ENCODE peak calls at places on chromosome 14, in four cellular contexts. V is IMR-90, G is ovary, H is HAP-1. P is an unnamed sample. For H3K36me3, the result is how much of the 10 kb centered on the place peaks cover.

GRCh38 chr14:97848351-97848980 is 1051.3 kb downstream of the VRK1 start:
- DNase-seq in H (no peak), G (no peak), V (no peak), P (no peak)

GRCh38 chr14:20866963-20867362 is 24.2 kb upstream of the RNASE3 start:
- DNase-seq in V (no peak), G (no peak), H (peak), P (no peak)

GRCh38 chr14:95222151-95222631 is 64.9 kb upstream of the DICER1 start:
- DNase-seq in G (no peak), V (peak), H (no peak), P (no peak)

GRCh38 chr14:21987937-21988336 is 314.3 kb upstream of the OR4E1 start:
- DNase-seq in H (peak), V (peak), G (no peak), P (no peak)

GRCh38 chr14:65958664-65959562 is 527.3 kb upstream of the CCDC196 start:
- DNase-seq in H (no peak), G (no peak), V (peak), P (no peak)

GRCh38 chr14:33184587-33184986 is 245.9 kb downstream of the NPAS3 start:
- DNase-seq in G (no peak), V (no peak), H (no peak), P (no peak)

GRCh38 chr14:64880382-64881121 is 845 bp upstream of the SPTB start:
- DNase-seq in G (no peak), H (peak), V (no peak), P (peak)

GRCh38 chr14:69355955-69356321 is 42.2 kb downstream of the ERH start:
- DNase-seq in H (no peak), G (no peak), V (peak), P (no peak)

GRCh38 chr14:103128631-103129300 is 5.5 kb downstream of the TNFAIP2 start:
- DNase-seq in V (no peak), H (no peak), G (no peak), P (peak)

GRCh38 chr14:23442721-23443356 is 7.4 kb upstream of the MYH7 start:
- DNase-seq in H (no peak), V (no peak), G (no peak), P (no peak)

GRCh38 chr14:62289471-62289870 is 527.3 kb downstream of the SNAPC1 start:
- DNase-seq in H (no peak), G (no peak), V (peak), P (no peak)

GRCh38 chr14:54211562-54212308 is 185.1 kb upstream of the CDKN3 start:
- DNase-seq in H (no peak), G (no peak), V (peak), P (peak)

GRCh38 chr14:76098916-76099675 is 52.6 kb upstream of the GPATCH2L start:
- DNase-seq in H (no peak), V (no peak), G (no peak), P (no peak)
- H3K36me3 ChIP-seq in H (under half), V (under half), G (under half), P (under half)

DNA sequence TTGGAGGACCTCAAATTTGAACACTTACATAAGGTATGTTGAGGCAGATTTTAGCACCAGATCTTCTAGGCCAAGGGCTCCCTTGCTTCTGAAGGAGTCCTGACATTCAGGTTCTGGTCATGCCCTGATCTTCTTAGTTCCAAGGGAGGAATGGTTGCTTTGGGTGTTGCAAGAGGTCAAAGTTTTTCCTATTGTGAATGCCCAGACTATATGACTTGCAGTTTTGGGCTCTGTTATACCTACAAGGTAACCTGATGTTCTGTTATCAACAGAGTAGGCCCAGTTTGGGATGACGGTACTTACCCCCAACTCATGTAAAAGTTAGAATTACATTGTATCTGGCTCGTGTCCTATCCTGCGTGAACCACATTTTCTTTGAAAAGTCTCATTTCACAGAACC is 69.1 kb upstream of the COCH start:
- DNase-seq in H (no peak), G (no peak), V (no peak), P (no peak)
- H3K36me3 ChIP-seq in H (under half), G (under half), V (under half), P (under half)

GRCh38 chr14:88572117-88572516 is 9.3 kb downstream of the ZC3H14 start:
- DNase-seq in H (no peak), V (no peak), G (no peak), P (no peak)
- H3K36me3 ChIP-seq in H (half or more), V (under half), G (under half), P (under half)

GRCh38 chr14:73162271-73162670 is 26.0 kb downstream of the PSEN1 start:
- DNase-seq in H (no peak), G (no peak), V (no peak), P (no peak)
- H3K36me3 ChIP-seq in H (under half), G (under half), V (under half), P (under half)